ENCODE peak calls at places on chromosome 5, in six cellular contexts. M is AG04449; Z is skeletal muscle cell; Y is stimulated activated naive CD8-positive, alpha-beta T cell treated with anti-CD3 and anti-CD28 coated beads, Interleukin-15, Interleukin-2, amounts not matched to agents 100 U/mL and 50 U/mL, for 24 hours; N is GF-D8; S is stimulated activated CD4-positive, alpha-beta T cell treated with anti-CD3 and anti-CD28 coated beads, Interleukin-15, amount 100 ng/mL, for 1 hour. Q is an unnamed sample.

GRCh38 chr5:177066227-177066626 is 20.5 kb upstream of the FGFR4 start:
- DNase-seq in M (no peak), Z (no peak), Y (no peak), N (no peak), S (no peak), Q (no peak)

GRCh38 chr5:56638061-56638621 is 177.2 kb upstream of the MAP3K1 start:
- DNase-seq in M (no peak), Z (no peak), Y (no peak), N (no peak), S (no peak), Q (no peak)

GRCh38 chr5:175696139-175696854 is 38.4 kb downstream of the HRH2 start:
- DNase-seq in M (no peak), Z (no peak), Y (peak), N (peak), S (peak), Q (no peak)

GRCh38 chr5:1119312-1119831 is 7.5 kb upstream of the SLC12A7 start:
- DNase-seq in M (no peak), Z (no peak), Y (no peak), N (no peak), S (no peak), Q (no peak)

GRCh38 chr5:77356740-77357139 is 135.4 kb downstream of the WDR41 start:
- DNase-seq in M (peak), Z (peak), Y (peak), N (no peak), S (no peak), Q (no peak)

GRCh38 chr5:150441813-150442698 is 7.5 kb downstream of the RPS14 start:
- DNase-seq in M (no peak), Z (no peak), Y (no peak), N (no peak), S (no peak), Q (no peak)

GRCh38 chr5:119397518-119398380 is 41.9 kb downstream of the TNFAIP8 start:
- DNase-seq in M (no peak), Z (no peak), Y (no peak), N (peak), S (no peak), Q (no peak)

GRCh38 chr5:143261748-143262392 is 141.6 kb downstream of the NR3C1 start:
- DNase-seq in M (peak), Z (peak), Y (peak), N (no peak), S (no peak), Q (no peak)

GRCh38 chr5:9559965-9560364 is 14.1 kb upstream of the SEMA5A start:
- DNase-seq in M (no peak), Z (no peak), Y (no peak), N (no peak), S (no peak), Q (no peak)

GRCh38 chr5:77431719-77432118 is 60.4 kb downstream of the WDR41 start:
- DNase-seq in M (no peak), Z (no peak), Y (no peak), N (no peak), S (no peak), Q (no peak)

GRCh38 chr5:111635946-111636315 is 121.1 kb downstream of the NREP start:
- DNase-seq in M (peak), Z (peak), Y (no peak), N (no peak), S (no peak), Q (no peak)

GRCh38 chr5:161745392-161745791 is 59.9 kb downstream of the GABRA6 start:
- DNase-seq in M (no peak), Z (no peak), Y (no peak), N (no peak), S (no peak), Q (no peak)

GRCh38 chr5:2901096-2901495 is 149.6 kb upstream of the IRX2 start:
- DNase-seq in M (no peak), Z (no peak), Y (no peak), N (no peak), S (no peak), Q (no peak)

GRCh38 chr5:170404398-170404797 is 15.2 kb upstream of the KCNMB1 start:
- DNase-seq in M (no peak), Z (no peak), Y (no peak), N (no peak), S (no peak), Q (no peak)

GRCh38 chr5:155625897-155626543 is 612.5 kb downstream of the KIF4B start:
- DNase-seq in M (no peak), Z (no peak), Y (no peak), N (no peak), S (no peak), Q (no peak)

GRCh38 chr5:142215915-142216681 is 107.5 kb downstream of the NDFIP1 start:
- DNase-seq in M (peak), Z (peak), Y (no peak), N (no peak), S (no peak), Q (no peak)

GRCh38 chr5:32475338-32476097 is 31.0 kb upstream of the ZFR start:
- DNase-seq in M (no peak), Z (no peak), Y (no peak), N (no peak), S (no peak), Q (no peak)

GRCh38 chr5:93794954-93795353 is 53.6 kb upstream of the POU5F2 start:
- DNase-seq in M (no peak), Z (no peak), Y (no peak), N (no peak), S (no peak), Q (no peak)

GRCh38 chr5:172796306-172796705 is 25.3 kb upstream of the DUSP1 start:
- DNase-seq in M (no peak), Z (no peak), Y (no peak), N (no peak), S (no peak), Q (no peak)

GRCh38 chr5:15763754-15764153 is 263.8 kb downstream of the FBXL7 start:
- DNase-seq in M (peak), Z (no peak), Y (no peak), N (no peak), S (no peak), Q (no peak)

GRCh38 chr5:132456553-132457361 is 33.8 kb downstream of the IRF1 start:
- DNase-seq in M (no peak), Z (no peak), Y (peak), N (peak), S (no peak), Q (no peak)

GRCh38 chr5:137273511-137273910 is 225.6 kb downstream of the SPOCK1 start:
- DNase-seq in M (no peak), Z (no peak), Y (no peak), N (no peak), S (no peak), Q (no peak)

GRCh38 chr5:14588145-14588544 is 6.6 kb downstream of the OTULINL start:
- DNase-seq in M (no peak), Z (no peak), Y (no peak), N (no peak), S (no peak), Q (no peak)

GRCh38 chr5:66198837-66199236 is 54.7 kb downstream of the SREK1 start:
- DNase-seq in M (no peak), Z (no peak), Y (no peak), N (no peak), S (no peak), Q (no peak)

GRCh38 chr5:134904621-134905245 is at the start of gene PCBD2:
- DNase-seq in M (peak), Z (peak), Y (peak), N (peak), S (peak), Q (peak)

GRCh38 chr5:151123897-151124751 is 33.5 kb downstream of the ANXA6 start:
- DNase-seq in M (no peak), Z (no peak), Y (peak), N (no peak), S (peak), Q (no peak)

Q was measured in mesothelial cell of epicardium.